ENCODE peak calls at places on chromosomes 7 and 10, in eight cellular contexts. W is HCT116, T is OCI-LY7, M is fibroblast of pulmonary artery, Z is WERI-Rb-1, Y is ovary, P is hepatocyte, V is GM12865. A is an unnamed sample.

GRCh38 chr10:8628351-8628750 is 573.9 kb downstream of the GATA3 start:
- DNase-seq in P (no peak), Y (no peak), Z (no peak), T (no peak), W (no peak), V (no peak), M (no peak), A (no peak)

GRCh38 chr7:129612112-129613015 is 844 bp downstream of the NRF1 start:
- DNase-seq in P (peak), V (peak), T (peak), W (no peak), M (peak), Z (peak), Y (peak), A (peak)

GRCh38 chr10:93701903-93702277 is 502 bp downstream of the FRA10AC1 start:
- DNase-seq in V (peak), Z (peak), Y (peak), W (no peak), M (peak), T (no peak), P (peak), A (peak)

GRCh38 chr7:151371266-151371665 is 29.7 kb downstream of the NUB1 start:
- DNase-seq in P (no peak), V (no peak), M (no peak), T (no peak), Y (no peak), W (no peak), Z (no peak), A (no peak)

GRCh38 chr7:4837814-4838625 is 23.8 kb downstream of the PAPOLB start:
- DNase-seq in Z (peak), W (no peak), T (no peak), Y (no peak), V (no peak), P (no peak), M (no peak), A (no peak)

GRCh38 chr10:96814264-96814663 is 17.8 kb upstream of the LCOR start:
- DNase-seq in M (peak), V (no peak), Z (no peak), W (peak), P (no peak), Y (no peak), T (no peak), A (peak)

GRCh38 chr10:123380491-123381085 is 226.4 kb downstream of the BUB3 start:
- DNase-seq in Y (no peak), T (no peak), Z (no peak), W (no peak), V (peak), P (peak), M (peak), A (peak)

GRCh38 chr7:10315881-10316280 is 657.8 kb upstream of the PHF14 start:
- DNase-seq in Y (no peak), V (peak), M (no peak), P (no peak), W (no peak), T (no peak), Z (no peak), A (no peak)

GRCh38 chr10:51924359-51924758 is 225.0 kb upstream of the CSTF2T start:
- DNase-seq in T (no peak), M (no peak), V (no peak), Z (no peak), Y (no peak), P (no peak), W (no peak), A (no peak)

GRCh38 chr10:32298066-32298812 is 48.7 kb downstream of the EPC1 start:
- DNase-seq in W (peak), Z (no peak), Y (no peak), T (no peak), V (no peak), M (peak), P (no peak), A (peak)

GRCh38 chr10:71726673-71727428 is 7.3 kb upstream of the C10orf105 start:
- DNase-seq in W (no peak), V (peak), P (no peak), Y (no peak), M (no peak), T (peak), Z (no peak), A (no peak)

GRCh38 chr7:50856231-50856630 is 73.5 kb upstream of the GRB10 start:
- DNase-seq in Z (no peak), W (no peak), P (no peak), Y (no peak), M (no peak), V (no peak), T (no peak), A (no peak)

GRCh38 chr7:156043435-156044123 is 231.3 kb upstream of the SHH start:
- DNase-seq in T (no peak), W (no peak), M (no peak), Y (no peak), P (no peak), Z (no peak), V (no peak), A (no peak)

GRCh38 chr7:92268921-92269320 is 23.1 kb downstream of the ANKIB1 start:
- DNase-seq in M (peak), Y (no peak), V (no peak), T (no peak), P (no peak), W (no peak), Z (no peak), A (no peak)

GRCh38 chr10:32893431-32893830 is 64.6 kb downstream of the ITGB1 start:
- DNase-seq in T (no peak), W (no peak), P (no peak), Y (no peak), V (no peak), M (no peak), Z (no peak), A (no peak)

GRCh38 chr7:132655071-132655761 is 78.9 kb upstream of the PLXNA4 start:
- DNase-seq in P (peak), V (peak), M (peak), Y (no peak), W (no peak), T (no peak), Z (no peak), A (peak)

GRCh38 chr7:155534691-155535090 is 11.7 kb downstream of the CNPY1 start:
- DNase-seq in M (no peak), Y (no peak), Z (no peak), T (no peak), P (no peak), V (no peak), W (no peak), A (no peak)

GRCh38 chr10:11201911-11202310 is 184.2 kb downstream of the CELF2 start:
- DNase-seq in T (no peak), Y (no peak), P (no peak), Z (no peak), W (no peak), M (no peak), V (no peak), A (no peak)

GRCh38 chr10:34206078-34206477 is 609.0 kb downstream of the PARD3 start:
- DNase-seq in W (no peak), P (no peak), Y (no peak), Z (no peak), M (no peak), V (peak), T (no peak), A (no peak)

GRCh38 chr7:124071843-124072242 is 39.0 kb upstream of the TMEM229A start:
- DNase-seq in V (no peak), Y (no peak), Z (no peak), M (no peak), T (no peak), W (no peak), P (no peak), A (no peak)

GRCh38 chr7:116195451-116195850 is 14.9 kb upstream of the TES start:
- DNase-seq in V (no peak), Y (no peak), P (no peak), T (no peak), Z (no peak), W (no peak), M (peak), A (peak)

GRCh38 chr10:77592510-77592909 is 45.1 kb downstream of the KCNMA1 start:
- DNase-seq in Y (no peak), Z (no peak), T (no peak), W (no peak), V (no peak), P (no peak), M (no peak), A (no peak)

GRCh38 chr7:28260969-28261368 is 80.4 kb upstream of the JAZF1 start:
- DNase-seq in W (no peak), M (no peak), Z (no peak), Y (no peak), V (no peak), P (no peak), T (no peak), A (no peak)

GRCh38 chr10:93481931-93482834 is at the start of gene MYOF:
- DNase-seq in Z (peak), P (peak), W (peak), T (peak), V (peak), Y (peak), M (peak), A (peak)

GRCh38 chr10:112080284-112080683 is 103.3 kb downstream of the GPAM start:
- DNase-seq in V (no peak), Y (no peak), T (no peak), W (no peak), Z (no peak), M (no peak), P (no peak), A (no peak)

GRCh38 chr7:47600199-47601118 is 18.5 kb upstream of the TNS3 start:
- DNase-seq in T (peak), M (peak), Y (no peak), Z (no peak), V (no peak), W (no peak), P (no peak), A (peak)

GRCh38 chr10:28823501-28824075 is 146.3 kb downstream of the BAMBI start:
- DNase-seq in W (no peak), Y (no peak), P (no peak), T (no peak), M (no peak), V (no peak), Z (no peak), A (no peak)

GRCh38 chr7:18426564-18427226 is 68.9 kb upstream of the HDAC9 start:
- DNase-seq in W (no peak), P (no peak), V (no peak), M (peak), Z (no peak), T (no peak), Y (no peak), A (peak)

GRCh38 chr10:78332699-78333098 is 299.0 kb downstream of the RPS24 start:
- DNase-seq in V (no peak), T (no peak), P (no peak), Z (no peak), Y (no peak), M (no peak), W (no peak), A (no peak)

GRCh38 chr7:78189762-78190161 is 391.2 kb downstream of the PHTF2 start:
- DNase-seq in M (no peak), W (no peak), P (no peak), T (no peak), Y (no peak), Z (no peak), V (no peak), A (no peak)

GRCh38 chr7:7795736-7796135 is 77.3 kb upstream of the RPA3 start:
- DNase-seq in W (peak), Y (no peak), V (no peak), Z (no peak), P (peak), T (no peak), M (peak), A (peak)

GRCh38 chr7:102925962-102926825 is 13.4 kb downstream of the LRRC17 start:
- DNase-seq in Z (no peak), Y (no peak), T (no peak), M (peak), V (no peak), W (no peak), P (no peak), A (peak)

GRCh38 chr7:149475121-149476045 is 14.5 kb upstream of the ZNF777 start:
- DNase-seq in M (no peak), T (no peak), Z (no peak), Y (no peak), P (no peak), V (no peak), W (no peak), A (no peak)

GRCh38 chr7:21947056-21947455 is 1.4 kb upstream of the CDCA7L start:
- DNase-seq in V (peak), Y (no peak), Z (no peak), T (no peak), P (no peak), M (no peak), W (no peak), A (no peak)

GRCh38 chr7:21944616-21945373 is 904 bp downstream of the CDCA7L start:
- DNase-seq in Z (peak), V (peak), T (peak), M (no peak), Y (peak), W (peak), P (peak), A (no peak)

GRCh38 chr7:21946228-21946709 is 570 bp upstream of the CDCA7L start:
- DNase-seq in T (no peak), Z (no peak), V (no peak), Y (no peak), P (no peak), M (no peak), W (no peak), A (no peak)

GRCh38 chr7:21943436-21943835 is 2.3 kb downstream of the CDCA7L start:
- DNase-seq in Z (no peak), Y (no peak), M (no peak), T (no peak), V (no peak), W (no peak), P (no peak), A (no peak)

DNA sequence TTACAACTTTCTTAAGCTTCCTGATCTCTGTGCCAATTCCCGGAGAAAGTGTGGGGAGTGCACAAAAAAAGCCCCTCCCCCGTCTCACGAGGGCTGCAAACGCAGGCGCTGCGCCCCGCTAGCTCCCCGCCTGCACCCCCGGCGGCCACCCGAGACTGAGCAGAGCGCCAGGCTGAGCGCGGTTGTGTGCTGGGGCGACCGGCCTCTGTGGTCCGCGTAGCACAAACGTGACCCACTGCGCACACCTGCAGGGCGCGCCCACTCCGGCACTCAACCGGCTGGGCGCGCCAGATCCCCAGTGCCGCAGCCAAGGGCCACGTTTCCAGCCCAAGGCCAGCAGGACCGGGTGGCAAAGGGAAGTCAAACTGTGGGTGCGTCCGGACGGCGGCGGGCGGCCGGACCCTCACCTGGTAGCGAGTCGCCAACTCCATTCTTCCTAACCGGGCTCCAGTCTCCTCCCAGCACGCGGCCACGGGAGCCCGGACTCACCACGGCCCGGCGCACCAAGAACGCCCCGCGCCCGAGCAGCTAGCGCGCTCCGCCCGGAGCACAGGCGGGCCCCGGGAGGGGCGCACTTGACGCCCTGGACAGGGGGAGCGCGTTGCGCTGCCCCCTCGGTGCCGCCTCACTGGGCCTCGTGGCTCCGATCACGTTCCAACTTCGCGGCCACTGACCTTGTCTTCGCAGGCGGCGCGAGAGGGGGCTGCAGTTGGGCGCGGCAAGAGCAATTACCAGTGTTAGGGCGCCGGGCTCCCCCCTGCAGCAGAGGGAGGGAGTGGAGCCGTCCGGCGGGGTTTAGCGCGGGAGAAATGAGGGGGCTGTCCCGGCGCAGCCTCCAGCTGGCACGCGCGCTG is at the start of gene CDCA7L:
- DNase-seq in M (peak), P (peak), V (peak), Y (peak), Z (peak), T (peak), W (peak), A (peak)
- TF ChIP-seq CTCF in M (no peak), P (peak), V (peak), Y (peak), Z (peak), T (peak), W (no peak), A (no peak)

GRCh38 chr10:122232781-122233180 is 38.3 kb upstream of the BTBD16 start:
- DNase-seq in V (no peak), Y (no peak), M (peak), P (peak), T (no peak), Z (no peak), W (no peak), A (peak)

GRCh38 chr10:122236690-122237306 is 34.3 kb upstream of the BTBD16 start:
- DNase-seq in Y (no peak), P (no peak), T (no peak), Z (peak), W (no peak), M (no peak), V (no peak), A (no peak)

GRCh38 chr10:122233857-122234348 is 37.2 kb upstream of the BTBD16 start:
- DNase-seq in Z (no peak), T (no peak), M (no peak), P (no peak), Y (no peak), V (no peak), W (no peak), A (no peak)

GRCh38 chr10:122237326-122237725 is 33.8 kb upstream of the BTBD16 start:
- DNase-seq in Z (no peak), V (no peak), Y (no peak), P (no peak), T (no peak), W (no peak), M (no peak), A (no peak)

DNA sequence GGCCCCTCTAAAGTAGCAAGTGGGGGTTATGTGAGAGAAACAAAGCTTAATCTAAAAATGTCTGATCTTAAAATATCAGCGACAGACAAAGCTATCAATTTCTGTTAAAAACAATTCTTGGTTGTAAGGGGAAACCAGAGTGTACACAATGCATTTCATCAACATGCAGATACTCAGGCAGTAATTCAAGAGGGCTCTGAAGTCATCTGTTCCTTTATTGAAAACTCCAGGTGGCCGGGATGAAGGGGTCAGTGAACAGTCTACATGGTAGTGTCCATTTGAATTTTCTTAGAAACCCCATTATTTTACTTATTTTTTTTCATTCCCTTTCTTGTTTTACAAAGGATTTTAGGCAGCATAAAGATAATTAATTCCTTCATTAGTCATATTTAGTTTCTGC is 36.7 kb upstream of the BTBD16 start:
- DNase-seq in T (no peak), W (no peak), V (no peak), P (no peak), Z (no peak), Y (no peak), M (no peak), A (no peak)
- TF ChIP-seq CTCF in T (no peak), W (no peak), V (no peak), P (no peak), Z (no peak), Y (no peak), M (no peak), A (no peak)

GRCh38 chr10:37710831-37711616 is 146.4 kb downstream of the ZNF248 start:
- DNase-seq in W (no peak), P (no peak), M (no peak), T (no peak), V (no peak), Y (no peak), Z (no peak), A (peak)
- TF ChIP-seq CTCF in W (no peak), P (no peak), M (no peak), T (no peak), V (no peak), Y (no peak), Z (no peak), A (no peak)

GRCh38 chr10:122051609-122052385 is 62.8 kb downstream of the TACC2 start:
- DNase-seq in P (peak), M (peak), Y (no peak), V (no peak), W (peak), Z (peak), T (no peak), A (peak)
- TF ChIP-seq CTCF in P (peak), M (peak), Y (no peak), V (no peak), W (peak), Z (peak), T (peak), A (peak)

GRCh38 chr10:113139695-113140094 is 189.6 kb downstream of the TCF7L2 start:
- DNase-seq in P (no peak), T (no peak), M (peak), Z (no peak), Y (no peak), W (no peak), V (no peak), A (peak)
- TF ChIP-seq CTCF in P (peak), T (peak), M (peak), Z (peak), Y (no peak), W (peak), V (no peak), A (peak)

DNA sequence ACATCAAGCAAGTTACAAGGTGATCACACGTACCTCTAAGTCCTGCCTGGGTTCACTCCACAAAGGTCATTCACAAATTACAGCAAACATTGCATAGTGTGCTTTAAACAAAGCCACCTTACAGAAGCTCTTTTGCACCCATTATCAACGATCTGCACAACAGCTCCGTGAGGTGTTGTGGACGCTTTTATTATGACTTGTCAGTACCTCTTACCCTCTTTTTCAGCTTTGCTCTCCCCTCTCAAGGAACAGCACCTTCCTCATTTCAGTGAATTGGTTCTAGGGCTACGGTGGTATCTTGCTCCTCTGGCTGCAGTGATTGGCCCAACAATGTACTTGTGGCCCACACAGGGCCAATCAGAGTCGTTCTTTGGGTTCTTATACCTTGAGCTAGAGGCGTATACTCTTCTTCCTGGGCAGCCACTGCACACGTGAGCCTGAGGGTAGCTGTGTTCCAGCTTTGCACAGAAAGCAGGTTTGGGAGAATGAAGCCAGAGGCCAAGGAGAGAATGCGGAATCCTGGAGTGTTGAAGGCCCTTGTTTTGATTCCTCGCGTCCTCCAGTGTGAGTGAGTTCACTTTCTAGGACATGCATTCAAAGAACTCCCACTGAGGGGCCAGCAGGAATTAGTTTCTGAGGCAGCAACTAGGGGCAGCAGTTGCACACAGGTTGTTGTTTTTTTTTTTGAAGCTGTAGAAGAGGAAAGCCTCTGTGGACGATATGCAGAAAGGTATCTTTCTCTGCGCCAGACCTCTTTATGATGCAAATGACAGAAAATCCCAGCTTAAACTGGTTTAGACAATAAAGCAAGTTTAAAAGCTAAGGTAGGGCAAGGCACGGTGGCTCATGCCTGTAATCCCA is 49.8 kb upstream of the PDZD8 start:
- DNase-seq in Y (no peak), T (no peak), P (no peak), V (no peak), Z (no peak), M (no peak), W (no peak), A (no peak)
- TF ChIP-seq CTCF in Y (no peak), T (no peak), P (no peak), V (no peak), Z (no peak), M (no peak), W (no peak), A (no peak)

GRCh38 chr7:100602889-100603696 is 930 bp downstream of the PCOLCE start:
- DNase-seq in W (no peak), Y (peak), M (peak), V (no peak), T (no peak), P (peak), Z (no peak), A (peak)

GRCh38 chr7:100603697-100604077 is 1.5 kb downstream of the PCOLCE start:
- DNase-seq in P (no peak), W (no peak), T (no peak), V (no peak), M (peak), Z (peak), Y (no peak), A (peak)

GRCh38 chr7:100604078-100604975 is 2.2 kb downstream of the PCOLCE start:
- DNase-seq in W (no peak), T (peak), P (peak), Z (peak), M (peak), Y (peak), V (peak), A (peak)

GRCh38 chr7:100598425-100598824 is 3.7 kb upstream of the PCOLCE start:
- DNase-seq in Y (no peak), Z (no peak), T (no peak), V (no peak), P (no peak), W (no peak), M (no peak), A (no peak)

GRCh38 chr7:100600222-100601038 is 1.7 kb upstream of the PCOLCE start:
- DNase-seq in W (no peak), Z (peak), M (no peak), P (no peak), Y (no peak), V (no peak), T (peak), A (no peak)
- TF ChIP-seq CTCF in W (no peak), Z (peak), M (no peak), P (no peak), Y (no peak), V (peak), T (peak), A (no peak)